ENCODE peak calls at places on chromosomes 5 and 9, in eight cellular contexts. R is T1000; J is sciatic nerve; E is ELR; S is activated T-cell treated with anti-CD3 and anti-CD28 coated beads, Interleukin-2, amount 50 U/mL, for 72 hours; C is hepatic stellate cell; Q is T-helper 1 cell; O is renal cortical epithelial cell. W is an unnamed sample.
A peak's percentile ranks its signal among the peaks of the same experiment; 100 is the strongest.

GRCh38 chr9:8389531-8389930 is 590.0 kb upstream of the DMAC1 start:
- DNase-seq in R (no peak), J (no peak), E (no peak), S (no peak), C (no peak), Q (no peak), O (no peak), W (no peak)

GRCh38 chr5:10602031-10602806 is 38.3 kb downstream of the ANKRD33B start:
- DNase-seq in R (no peak), J (no peak), E (no peak), S (no peak), C (no peak), Q (no peak), O (peak; percentile 68), W (no peak)

GRCh38 chr5:56569051-56569450 is 246.3 kb upstream of the MAP3K1 start:
- DNase-seq in R (no peak), J (no peak), E (no peak), S (no peak), C (no peak), Q (no peak), O (peak; percentile 29), W (peak; percentile 14)

GRCh38 chr9:94083384-94083783 is 880 bp upstream of the PTPDC1 start:
- DNase-seq in R (no peak), J (no peak), E (no peak), S (no peak), C (no peak), Q (no peak), O (no peak), W (no peak)

GRCh38 chr9:127417130-127418036 is 6.8 kb upstream of the ZNF79 start:
- DNase-seq in R (peak; percentile 86), J (no peak), E (peak; percentile 95), S (no peak), C (no peak), Q (no peak), O (no peak), W (peak; percentile 33)

GRCh38 chr9:116479967-116480366 is 207.1 kb upstream of the TRIM32 start:
- DNase-seq in R (no peak), J (no peak), E (no peak), S (no peak), C (no peak), Q (no peak), O (no peak), W (no peak)

GRCh38 chr5:77369566-77369965 is 122.5 kb downstream of the WDR41 start:
- DNase-seq in R (no peak), J (no peak), E (no peak), S (no peak), C (no peak), Q (no peak), O (no peak), W (no peak)

GRCh38 chr5:130937046-130937445 is 228.0 kb downstream of the HINT1 start:
- DNase-seq in R (no peak), J (no peak), E (no peak), S (no peak), C (no peak), Q (no peak), O (no peak), W (no peak)

GRCh38 chr5:142012186-142012785 is 541 bp downstream of the GNPDA1 start:
- DNase-seq in R (peak; percentile 4), J (peak; percentile 81), E (peak; percentile 64), S (peak; percentile 62), C (no peak), Q (peak; percentile 21), O (peak; percentile 27), W (peak; percentile 21)

GRCh38 chr5:57505640-57506039 is 23.0 kb upstream of the ACTBL2 start:
- DNase-seq in R (no peak), J (no peak), E (no peak), S (no peak), C (no peak), Q (no peak), O (no peak), W (no peak)

GRCh38 chr5:155883966-155884555 is 442.9 kb upstream of the SGCD start:
- DNase-seq in R (no peak), J (no peak), E (no peak), S (no peak), C (no peak), Q (no peak), O (no peak), W (no peak)

GRCh38 chr5:61704289-61704688 is 372.2 kb downstream of the ZSWIM6 start:
- DNase-seq in R (no peak), J (no peak), E (no peak), S (no peak), C (no peak), Q (no peak), O (no peak), W (no peak)

GRCh38 chr5:759781-760362 is 24.7 kb downstream of the ZDHHC11B start:
- DNase-seq in R (no peak), J (peak; percentile 61), E (no peak), S (no peak), C (no peak), Q (no peak), O (no peak), W (peak; percentile 60)

GRCh38 chr5:139648205-139649081 is at the start of gene CXXC5:
- DNase-seq in R (peak; percentile 71), J (peak; percentile 91), E (peak; percentile 78), S (peak; percentile 78), C (peak; percentile 92), Q (no peak), O (no peak), W (peak; percentile 94)

GRCh38 chr5:156693113-156693512 is 157.0 kb upstream of the PPP1R2B start:
- DNase-seq in R (no peak), J (no peak), E (no peak), S (no peak), C (no peak), Q (no peak), O (no peak), W (no peak)

GRCh38 chr5:102762828-102763227 is 7.7 kb downstream of the PAM start:
- DNase-seq in R (no peak), J (no peak), E (peak; percentile 42), S (no peak), C (no peak), Q (no peak), O (peak; percentile 50), W (no peak)

GRCh38 chr5:146081685-146082084 is 23.7 kb downstream of the PLAC8L1 start:
- DNase-seq in R (no peak), J (no peak), E (no peak), S (no peak), C (no peak), Q (no peak), O (no peak), W (no peak)

GRCh38 chr5:52491829-52492217 is 295.9 kb upstream of the ITGA1 start:
- DNase-seq in R (no peak), J (no peak), E (no peak), S (no peak), C (no peak), Q (no peak), O (peak; percentile 11), W (no peak)

GRCh38 chr9:75962186-75963036 is 71.9 kb downstream of the PCSK5 start:
- DNase-seq in R (no peak), J (no peak), E (no peak), S (no peak), C (no peak), Q (no peak), O (no peak), W (no peak)

GRCh38 chr9:133768371-133768858 is 30.3 kb upstream of the SARDH start:
- DNase-seq in R (no peak), J (peak; percentile 54), E (no peak), S (no peak), C (no peak), Q (no peak), O (no peak), W (no peak)

GRCh38 chr9:959914-960313 is 16.5 kb upstream of the DMRT3 start:
- DNase-seq in R (no peak), J (no peak), E (no peak), S (no peak), C (no peak), Q (no peak), O (no peak), W (no peak)

GRCh38 chr9:8332871-8333270 is 533.3 kb upstream of the DMAC1 start:
- DNase-seq in R (no peak), J (no peak), E (no peak), S (no peak), C (no peak), Q (no peak), O (peak; percentile 5), W (no peak)

GRCh38 chr5:55180016-55180415 is 7.0 kb upstream of the CDC20B start:
- DNase-seq in R (no peak), J (no peak), E (no peak), S (no peak), C (no peak), Q (no peak), O (no peak), W (no peak)

GRCh38 chr5:141870871-141871270 is 7.3 kb downstream of the PCDH1 start:
- DNase-seq in R (no peak), J (no peak), E (peak; percentile 33), S (no peak), C (peak; percentile 42), Q (no peak), O (peak; percentile 51), W (no peak)

GRCh38 chr5:152560508-152561137 is 155.5 kb upstream of the NMUR2 start:
- DNase-seq in R (no peak), J (peak; percentile 66), E (peak; percentile 27), S (peak; percentile 38), C (peak; percentile 16), Q (peak; percentile 6), O (peak; percentile 65), W (peak; percentile 11)

GRCh38 chr9:97880336-97880735 is 27.3 kb downstream of the FOXE1 start:
- DNase-seq in R (no peak), J (no peak), E (no peak), S (no peak), C (no peak), Q (no peak), O (peak; percentile 65), W (no peak)

GRCh38 chr9:133951265-133951664 is 40.9 kb downstream of the VAV2 start:
- DNase-seq in R (no peak), J (no peak), E (no peak), S (no peak), C (no peak), Q (no peak), O (no peak), W (no peak)

GRCh38 chr9:121852646-121853616 is 201.5 kb downstream of the DAB2IP start:
- DNase-seq in R (no peak), J (peak; percentile 70), E (no peak), S (no peak), C (no peak), Q (no peak), O (no peak), W (peak; percentile 26)

GRCh38 chr9:9108641-9109040 is 1309.1 kb upstream of the DMAC1 start:
- DNase-seq in R (peak; percentile 5), J (no peak), E (no peak), S (no peak), C (no peak), Q (no peak), O (no peak), W (no peak)

GRCh38 chr5:137880313-137880712 is 8.9 kb upstream of the PKD2L2 start:
- DNase-seq in R (no peak), J (no peak), E (no peak), S (no peak), C (no peak), Q (no peak), O (no peak), W (no peak)

GRCh38 chr5:177327539-177328522 is 16.1 kb upstream of the MXD3 start:
- DNase-seq in R (peak; percentile 26), J (no peak), E (peak; percentile 29), S (peak; percentile 37), C (no peak), Q (no peak), O (peak; percentile 65), W (no peak)

GRCh38 chr5:32325067-32325466 is 12.3 kb upstream of the MTMR12 start:
- DNase-seq in R (no peak), J (no peak), E (no peak), S (no peak), C (peak; percentile 48), Q (no peak), O (peak; percentile 58), W (no peak)

GRCh38 chr9:129826344-129826743 is 2.4 kb upstream of the TOR1A start:
- DNase-seq in R (no peak), J (no peak), E (no peak), S (no peak), C (no peak), Q (no peak), O (no peak), W (no peak)

GRCh38 chr5:124806026-124806856 is 59.8 kb upstream of the ZNF608 start:
- DNase-seq in R (no peak), J (peak; percentile 86), E (no peak), S (no peak), C (peak; percentile 19), Q (no peak), O (peak; percentile 94), W (peak; percentile 44)